ENCODE peak calls at places on chromosomes 7 and 10, in ten cellular contexts. M is T-cell, Q is head of caudate nucleus, X is fibroblast of the aortic adventitia, U is right cardiac atrium, Z is putamen, N is GM20000, D is aorta, K is nephron progenitor cell, F is H9. B is an unnamed sample.

GRCh38 chr7:155973451-155973997 is 161.3 kb upstream of the SHH start:
- DNase-seq in X (no peak), N (no peak), Z (no peak), Q (no peak), F (peak; percentile 12), M (no peak), K (no peak), D (peak; percentile 21), U (no peak), B (no peak)

GRCh38 chr7:2068693-2069471 is 163.9 kb downstream of the MAD1L1 start:
- DNase-seq in Z (no peak), N (no peak), M (no peak), U (no peak), D (no peak), K (no peak), X (no peak), F (no peak), Q (no peak), B (no peak)

GRCh38 chr7:7962851-7963250 is 5.7 kb upstream of the GLCCI1 start:
- DNase-seq in U (no peak), N (no peak), X (peak; percentile 13), D (no peak), K (no peak), Q (no peak), F (no peak), M (no peak), Z (no peak), B (no peak)

GRCh38 chr10:59595584-59595983 is 114.1 kb downstream of the SLC16A9 start:
- DNase-seq in F (no peak), K (no peak), Q (no peak), N (no peak), M (no peak), U (no peak), Z (no peak), X (peak; percentile 4), D (no peak), B (peak; percentile 44)

GRCh38 chr10:78798976-78799730 is 269.6 kb upstream of the ZMIZ1 start:
- DNase-seq in D (no peak), Z (no peak), N (no peak), K (no peak), Q (no peak), F (no peak), M (no peak), X (peak; percentile 39), U (no peak), B (no peak)

GRCh38 chr7:80278737-80279136 is 144.1 kb downstream of the GNAI1 start:
- DNase-seq in U (no peak), F (no peak), D (no peak), Z (no peak), N (no peak), K (no peak), X (no peak), Q (no peak), M (no peak), B (no peak)

GRCh38 chr10:80664071-80664680 is 126.5 kb downstream of the SH2D4B start:
- DNase-seq in D (peak; percentile 80), F (peak; percentile 93), Q (peak; percentile 72), Z (peak; percentile 61), X (peak; percentile 38), N (peak; percentile 60), M (no peak), U (peak; percentile 92), K (peak; percentile 93), B (peak; percentile 76)

GRCh38 chr7:157360483-157361025 is 23.8 kb downstream of the DNAJB6 start:
- DNase-seq in D (no peak), X (no peak), U (no peak), N (no peak), Z (no peak), Q (no peak), M (no peak), K (no peak), F (no peak), B (no peak)

GRCh38 chr10:52652431-52653220 is 120.0 kb downstream of the MBL2 start:
- DNase-seq in U (no peak), D (no peak), M (no peak), F (no peak), Q (no peak), K (no peak), N (no peak), Z (peak; percentile 87), X (no peak), B (peak; percentile 29)

GRCh38 chr7:65269150-65269856 is 104.4 kb upstream of the ZNF92 start:
- DNase-seq in K (peak; percentile 96), U (peak; percentile 69), N (peak; percentile 85), F (peak; percentile 96), Z (no peak), M (no peak), D (peak; percentile 53), Q (no peak), X (no peak), B (peak; percentile 93)

GRCh38 chr7:22393825-22394458 is 37.0 kb upstream of the RAPGEF5 start:
- DNase-seq in D (no peak), K (no peak), N (no peak), F (no peak), Q (no peak), Z (no peak), M (no peak), X (peak; percentile 63), U (no peak), B (no peak)

GRCh38 chr7:135414850-135415439 is 95.0 kb downstream of the CNOT4 start:
- DNase-seq in U (no peak), K (peak; percentile 21), M (no peak), X (peak; percentile 70), Q (no peak), F (peak; percentile 63), N (peak; percentile 4), Z (no peak), D (no peak), B (peak; percentile 38)

B was measured in astrocyte of the hippocampus.